ENCODE peak calls at places on chromosomes 4 and X, in four cellular contexts. G is NCI-H524 treated with DMSO at 0.1 percent for 48 hours; R is activated CD4-positive, alpha-beta memory T cell treated with anti-CD3 and anti-CD28 coated beads for 36 hours; D is progenitor cell of endocrine pancreas. N is an unnamed sample.

GRCh38 chrX:44244008-44244407 is 99.5 kb downstream of the EFHC2 start:
- DNase-seq in G (no peak), R (no peak), D (no peak), N (no peak)

GRCh38 chr4:3074078-3074845 is at the start of the genes HTT and HTT-AS:
- DNase-seq in G (peak; percentile 49), R (peak; percentile 98), D (peak; percentile 93), N (peak; percentile 93)

GRCh38 chr4:188110741-188111458 is 1.5 kb upstream of the TRIML2 start:
- DNase-seq in G (no peak), R (no peak), D (no peak), N (no peak)

GRCh38 chrX:14030248-14030592 is 528 bp upstream of the GEMIN8 start:
- DNase-seq in G (no peak), R (no peak), D (no peak), N (no peak)

GRCh38 chr4:8852118-8852704 is 19.4 kb downstream of the HMX1 start:
- DNase-seq in G (no peak), R (no peak), D (no peak), N (no peak)

GRCh38 chr4:14130551-14130950 is 503.0 kb upstream of the BOD1L1 start:
- DNase-seq in G (no peak), R (no peak), D (no peak), N (no peak)

GRCh38 chr4:88102029-88102428 is 56.4 kb downstream of the ABCG2 start:
- DNase-seq in G (no peak), R (no peak), D (no peak), N (no peak)

GRCh38 chr4:54090804-54091623 is 8.9 kb upstream of the GSX2 start:
- DNase-seq in G (no peak), R (peak; percentile 22), D (no peak), N (no peak)

GRCh38 chr4:12041828-12042227 is 613.1 kb upstream of the HS3ST1 start:
- DNase-seq in G (no peak), R (no peak), D (no peak), N (no peak)

GRCh38 chr4:161530710-161531109 is 633.1 kb downstream of the FSTL5 start:
- DNase-seq in G (no peak), R (no peak), D (no peak), N (no peak)